ENCODE peak calls at places on chromosome 20, in ten cellular contexts. L is IMR-90; S is cardiac fibroblast; C is heart left ventricle; W is coronary artery; H is CD8-positive, alpha-beta T cell; U is astrocyte of the spinal cord; T is AG09309; R is upper lobe of right lung; K is mammary epithelial cell. N is an unnamed sample.
A peak's percentile ranks its signal among the peaks of the same experiment; 100 is the strongest.

GRCh38 chr20:42118001-42118400 is 499.8 kb upstream of the CHD6 start:
- DNase-seq in L (no peak), S (no peak), C (no peak), W (no peak), H (no peak), U (no peak), T (no peak), R (no peak), K (no peak), N (no peak)

GRCh38 chr20:24694157-24694726 is 224.8 kb downstream of the SYNDIG1 start:
- DNase-seq in L (no peak), S (no peak), C (no peak), W (peak; percentile 68), H (no peak), U (no peak), T (no peak), R (peak; percentile 58), K (no peak), N (no peak)

GRCh38 chr20:32460231-32460630 is 102.1 kb downstream of the ASXL1 start:
- DNase-seq in L (no peak), S (no peak), C (no peak), W (no peak), H (no peak), U (no peak), T (no peak), R (no peak), K (no peak), N (no peak)

GRCh38 chr20:36150847-36151539 is 3.5 kb upstream of the EPB41L1 start:
- DNase-seq in L (no peak), S (no peak), C (no peak), W (no peak), H (no peak), U (no peak), T (no peak), R (no peak), K (no peak), N (no peak)

GRCh38 chr20:50731930-50732690 is 730 bp downstream of the PARD6B start:
- DNase-seq in L (no peak), S (no peak), C (no peak), W (no peak), H (no peak), U (no peak), T (no peak), R (no peak), K (peak; percentile 39), N (no peak)

GRCh38 chr20:41309817-41310216 is 7.7 kb downstream of the ZHX3 start:
- DNase-seq in L (peak; percentile 85), S (peak; percentile 75), C (no peak), W (no peak), H (no peak), U (peak; percentile 59), T (no peak), R (no peak), K (peak; percentile 90), N (no peak)

GRCh38 chr20:5095454-5095853 is 24.3 kb downstream of the PCNA start:
- DNase-seq in L (no peak), S (no peak), C (no peak), W (peak; percentile 38), H (no peak), U (no peak), T (no peak), R (no peak), K (no peak), N (no peak)

GRCh38 chr20:20360464-20360863 is 7.4 kb upstream of the INSM1 start:
- DNase-seq in L (peak; percentile 69), S (peak; percentile 76), C (no peak), W (no peak), H (no peak), U (peak; percentile 71), T (peak; percentile 20), R (no peak), K (peak; percentile 60), N (no peak)

GRCh38 chr20:43244647-43245046 is 54.9 kb upstream of the PTPRT start:
- DNase-seq in L (no peak), S (no peak), C (no peak), W (no peak), H (no peak), U (no peak), T (no peak), R (no peak), K (no peak), N (no peak)

GRCh38 chr20:50163570-50164317 is 10.2 kb upstream of the PEDS1 start:
- DNase-seq in L (peak; percentile 44), S (no peak), C (peak; percentile 79), W (no peak), H (no peak), U (peak; percentile 52), T (no peak), R (no peak), K (peak; percentile 69), N (no peak)

GRCh38 chr20:43748274-43748673 is 21.5 kb upstream of the GTSF1L start:
- DNase-seq in L (peak; percentile 40), S (peak; percentile 62), C (no peak), W (no peak), H (no peak), U (no peak), T (no peak), R (no peak), K (no peak), N (no peak)

GRCh38 chr20:22182148-22182547 is 402.2 kb downstream of the FOXA2 start:
- DNase-seq in L (no peak), S (no peak), C (no peak), W (no peak), H (no peak), U (no peak), T (no peak), R (no peak), K (no peak), N (no peak)

DNA sequence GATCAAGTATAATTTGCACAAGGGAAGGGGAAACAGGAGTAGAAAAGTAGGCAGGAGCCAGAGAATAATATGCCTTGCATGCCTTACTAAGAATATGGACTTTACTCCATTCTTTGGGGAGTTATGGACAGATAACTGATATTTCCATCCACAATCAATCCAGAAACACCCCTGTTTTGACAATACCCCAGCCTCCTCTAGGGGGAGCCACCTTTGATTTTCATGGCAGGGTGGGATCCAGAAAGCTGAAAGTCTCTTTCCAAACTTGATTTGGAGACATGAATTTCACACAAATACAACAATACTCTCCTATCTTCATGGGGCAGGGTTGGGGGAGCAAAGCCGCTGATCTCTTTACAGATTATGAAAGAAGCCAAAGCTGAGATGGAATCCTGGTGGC is 404.1 kb downstream of the FOXA2 start:
- DNase-seq in L (no peak), S (no peak), C (no peak), W (no peak), H (no peak), U (no peak), T (no peak), R (no peak), K (no peak), N (no peak)
- TF ChIP-seq CTCF in L (no peak), S (no peak), C (no peak), W (no peak), H (no peak), U (no peak), T (no peak), R (no peak), K (peak; percentile 35), N (no peak)

DNA sequence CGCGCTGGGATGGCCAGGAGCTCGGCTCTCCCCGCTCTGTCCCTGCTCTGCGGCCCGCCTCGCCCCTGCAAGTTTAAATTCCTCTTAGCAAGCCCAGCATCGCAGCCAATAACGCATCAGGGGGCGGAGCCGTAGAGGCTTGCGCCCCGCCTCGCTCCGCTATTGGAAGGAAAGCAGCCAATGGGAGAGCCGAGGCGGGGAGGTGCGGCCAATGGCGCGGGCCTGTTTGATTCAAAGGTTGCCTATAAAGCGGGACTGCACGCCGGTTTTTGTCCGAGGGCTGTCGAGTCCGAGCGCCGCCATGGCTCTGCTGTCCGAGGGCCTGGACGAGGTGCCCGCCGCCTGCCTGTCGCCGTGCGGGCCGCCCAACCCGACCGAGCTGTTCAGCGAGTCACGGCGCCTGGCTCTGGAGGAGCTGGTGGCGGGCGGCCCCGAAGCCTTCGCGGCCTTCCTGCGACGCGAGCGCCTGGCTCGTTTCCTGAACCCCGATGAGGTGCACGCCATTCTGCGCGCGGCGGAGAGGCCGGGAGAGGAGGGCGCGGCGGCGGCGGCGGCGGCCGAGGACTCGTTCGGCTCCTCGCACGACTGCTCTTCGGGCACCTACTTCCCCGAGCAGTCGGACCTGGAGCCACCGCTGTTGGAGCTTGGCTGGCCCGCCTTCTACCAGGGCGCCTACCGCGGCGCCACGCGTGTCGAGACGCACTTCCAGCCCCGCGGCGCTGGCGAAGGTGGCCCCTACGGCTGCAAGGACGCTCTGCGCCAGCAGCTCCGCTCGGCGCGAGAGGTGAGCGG is at the start of gene FAM83D:
- DNase-seq in L (peak; percentile 97), S (peak; percentile 98), C (peak; percentile 96), W (peak; percentile 93), H (peak; percentile 77), U (peak; percentile 99), T (peak; percentile 84), R (peak; percentile 96), K (peak; percentile 98), N (peak; percentile 86)
- TF ChIP-seq CTCF in L (peak; percentile 83), S (no peak), C (no peak), W (no peak), H (no peak), U (no peak), T (no peak), R (no peak), K (no peak), N (no peak)

GRCh38 chr20:47013606-47014005 is 119.0 kb downstream of the EYA2 start:
- DNase-seq in L (no peak), S (no peak), C (no peak), W (no peak), H (no peak), U (no peak), T (no peak), R (peak; percentile 9), K (no peak), N (no peak)
- TF ChIP-seq CTCF in L (no peak), S (no peak), C (no peak), W (no peak), H (no peak), U (no peak), T (no peak), R (no peak), K (no peak), N (no peak)

GRCh38 chr20:711526-711925 is 35.9 kb upstream of the SCRT2 start:
- DNase-seq in L (no peak), S (no peak), C (no peak), W (peak; percentile 19), H (no peak), U (no peak), T (no peak), R (no peak), K (no peak), N (no peak)

GRCh38 chr20:710762-711120 is 35.1 kb upstream of the SCRT2 start:
- DNase-seq in L (no peak), S (no peak), C (no peak), W (peak; percentile 66), H (no peak), U (no peak), T (no peak), R (peak; percentile 51), K (no peak), N (no peak)

GRCh38 chr20:709421-709820 is 33.8 kb upstream of the SCRT2 start:
- DNase-seq in L (no peak), S (no peak), C (peak; percentile 76), W (peak; percentile 47), H (no peak), U (no peak), T (no peak), R (peak; percentile 64), K (peak; percentile 10), N (no peak)

GRCh38 chr20:708956-709355 is 33.4 kb upstream of the SCRT2 start:
- DNase-seq in L (no peak), S (no peak), C (no peak), W (no peak), H (no peak), U (no peak), T (no peak), R (no peak), K (no peak), N (no peak)

GRCh38 chr20:709864-710761 is 34.5 kb upstream of the SCRT2 start:
- DNase-seq in L (no peak), S (no peak), C (no peak), W (peak; percentile 14), H (no peak), U (no peak), T (no peak), R (peak; percentile 58), K (no peak), N (no peak)
- TF ChIP-seq CTCF in L (no peak), S (no peak), C (no peak), W (no peak), H (no peak), U (no peak), T (no peak), R (no peak), K (no peak), N (no peak)

N was measured in activated B cell treated with CpG ODN at 0.5 μM for 24 hours.